ENCODE peak calls at places on chromosomes 4 and X, in eight cellular contexts. One of them, this sample, is unnamed.

GRCh38 chrX:17700976-17701375 is 36.3 kb upstream of the SCML1 start:
- DNase-seq in GM12878: no peak
- DNase-seq in mucosa of descending colon: no peak
- DNase-seq in cardiac muscle cell: no peak
- DNase-seq in A549: no peak
- DNase-seq in upper lobe of right lung: no peak
- DNase-seq in astrocyte of the spinal cord: no peak
- DNase-seq in OCI-LY7: no peak
- DNase-seq in this sample: no peak

GRCh38 chr4:174134361-174134760 is 149.1 kb downstream of the FBXO8 start:
- DNase-seq in GM12878: no peak
- DNase-seq in upper lobe of right lung: no peak
- DNase-seq in mucosa of descending colon: no peak
- DNase-seq in astrocyte of the spinal cord: no peak
- DNase-seq in OCI-LY7: no peak
- DNase-seq in A549: no peak
- DNase-seq in cardiac muscle cell: no peak
- DNase-seq in this sample: no peak

GRCh38 chr4:69214716-69215115 is at the start of gene UGT2B11:
- DNase-seq in cardiac muscle cell: no peak
- DNase-seq in upper lobe of right lung: no peak
- DNase-seq in A549: no peak
- DNase-seq in astrocyte of the spinal cord: no peak
- DNase-seq in OCI-LY7: no peak
- DNase-seq in GM12878: no peak
- DNase-seq in mucosa of descending colon: no peak
- DNase-seq in this sample: no peak

GRCh38 chr4:76585897-76586360 is 150.9 kb downstream of the SHROOM3 start:
- DNase-seq in OCI-LY7: no peak
- DNase-seq in upper lobe of right lung: peak
- DNase-seq in A549: peak
- DNase-seq in cardiac muscle cell: peak
- DNase-seq in astrocyte of the spinal cord: peak
- DNase-seq in mucosa of descending colon: peak
- DNase-seq in GM12878: no peak
- DNase-seq in this sample: peak

GRCh38 chr4:4477391-4477790 is 64.5 kb downstream of the STX18 start:
- DNase-seq in mucosa of descending colon: no peak
- DNase-seq in cardiac muscle cell: no peak
- DNase-seq in GM12878: no peak
- DNase-seq in OCI-LY7: no peak
- DNase-seq in astrocyte of the spinal cord: no peak
- DNase-seq in A549: no peak
- DNase-seq in upper lobe of right lung: no peak
- DNase-seq in this sample: no peak

GRCh38 chrX:54178100-54178940 is 4.7 kb downstream of the FAM120C start:
- DNase-seq in astrocyte of the spinal cord: peak
- DNase-seq in cardiac muscle cell: no peak
- DNase-seq in GM12878: no peak
- DNase-seq in mucosa of descending colon: no peak
- DNase-seq in upper lobe of right lung: no peak
- DNase-seq in OCI-LY7: no peak
- DNase-seq in A549: peak
- DNase-seq in this sample: no peak

GRCh38 chrX:14029039-14029424 is 660 bp downstream of the GEMIN8 start:
- DNase-seq in upper lobe of right lung: no peak
- DNase-seq in astrocyte of the spinal cord: no peak
- DNase-seq in GM12878: no peak
- DNase-seq in A549: no peak
- DNase-seq in cardiac muscle cell: peak
- DNase-seq in mucosa of descending colon: no peak
- DNase-seq in OCI-LY7: peak
- DNase-seq in this sample: no peak

GRCh38 chr4:186029731-186030421 is 39.1 kb upstream of the TLR3 start:
- DNase-seq in upper lobe of right lung: peak
- DNase-seq in cardiac muscle cell: no peak
- DNase-seq in OCI-LY7: no peak
- DNase-seq in mucosa of descending colon: peak
- DNase-seq in A549: no peak
- DNase-seq in GM12878: no peak
- DNase-seq in astrocyte of the spinal cord: peak
- DNase-seq in this sample: no peak

GRCh38 chr4:151000747-151001429 is 14.2 kb downstream of the LRBA start:
- DNase-seq in mucosa of descending colon: no peak
- DNase-seq in upper lobe of right lung: no peak
- DNase-seq in cardiac muscle cell: no peak
- DNase-seq in GM12878: no peak
- DNase-seq in A549: no peak
- DNase-seq in OCI-LY7: no peak
- DNase-seq in astrocyte of the spinal cord: no peak
- DNase-seq in this sample: no peak

GRCh38 chr4:66604192-66604591 is 933.9 kb upstream of the EPHA5 start:
- DNase-seq in cardiac muscle cell: no peak
- DNase-seq in upper lobe of right lung: no peak
- DNase-seq in OCI-LY7: no peak
- DNase-seq in A549: no peak
- DNase-seq in astrocyte of the spinal cord: no peak
- DNase-seq in mucosa of descending colon: no peak
- DNase-seq in GM12878: no peak
- DNase-seq in this sample: no peak

GRCh38 chr4:116688536-116688935 is 396.8 kb downstream of the TRAM1L1 start:
- DNase-seq in OCI-LY7: no peak
- DNase-seq in A549: no peak
- DNase-seq in upper lobe of right lung: no peak
- DNase-seq in cardiac muscle cell: no peak
- DNase-seq in astrocyte of the spinal cord: no peak
- DNase-seq in mucosa of descending colon: no peak
- DNase-seq in GM12878: no peak
- DNase-seq in this sample: no peak

GRCh38 chrX:44731160-44731559 is 112.7 kb upstream of the DUSP21 start:
- DNase-seq in OCI-LY7: no peak
- DNase-seq in astrocyte of the spinal cord: no peak
- DNase-seq in cardiac muscle cell: no peak
- DNase-seq in A549: no peak
- DNase-seq in upper lobe of right lung: no peak
- DNase-seq in mucosa of descending colon: no peak
- DNase-seq in GM12878: no peak
- DNase-seq in this sample: no peak

GRCh38 chr4:137125011-137125410 is 407.3 kb downstream of the PCDH18 start:
- DNase-seq in A549: no peak
- DNase-seq in upper lobe of right lung: no peak
- DNase-seq in OCI-LY7: no peak
- DNase-seq in cardiac muscle cell: no peak
- DNase-seq in mucosa of descending colon: peak
- DNase-seq in GM12878: no peak
- DNase-seq in astrocyte of the spinal cord: peak
- DNase-seq in this sample: no peak

GRCh38 chr4:100063355-100063754 is 113.3 kb upstream of the H2AZ1 start:
- DNase-seq in OCI-LY7: peak
- DNase-seq in GM12878: no peak
- DNase-seq in cardiac muscle cell: no peak
- DNase-seq in upper lobe of right lung: no peak
- DNase-seq in A549: no peak
- DNase-seq in astrocyte of the spinal cord: no peak
- DNase-seq in mucosa of descending colon: no peak
- DNase-seq in this sample: no peak

GRCh38 chr4:95516528-95517011 is 32.2 kb downstream of the UNC5C start:
- DNase-seq in upper lobe of right lung: no peak
- DNase-seq in GM12878: no peak
- DNase-seq in mucosa of descending colon: no peak
- DNase-seq in cardiac muscle cell: no peak
- DNase-seq in OCI-LY7: no peak
- DNase-seq in astrocyte of the spinal cord: no peak
- DNase-seq in A549: no peak
- DNase-seq in this sample: no peak

GRCh38 chr4:2802618-2803531 is 10.0 kb downstream of the SH3BP2 start:
- DNase-seq in OCI-LY7: no peak
- DNase-seq in mucosa of descending colon: peak
- DNase-seq in A549: no peak
- DNase-seq in astrocyte of the spinal cord: no peak
- DNase-seq in upper lobe of right lung: peak
- DNase-seq in cardiac muscle cell: no peak
- DNase-seq in GM12878: no peak
- DNase-seq in this sample: no peak

GRCh38 chrX:107447642-107448041 is 1.8 kb upstream of the FRMPD3 start:
- DNase-seq in astrocyte of the spinal cord: no peak
- DNase-seq in mucosa of descending colon: no peak
- DNase-seq in A549: no peak
- DNase-seq in cardiac muscle cell: no peak
- DNase-seq in OCI-LY7: no peak
- DNase-seq in upper lobe of right lung: no peak
- DNase-seq in GM12878: no peak
- DNase-seq in this sample: no peak

GRCh38 chrX:107451754-107452153 is 2.3 kb downstream of the FRMPD3 start:
- DNase-seq in A549: no peak
- DNase-seq in upper lobe of right lung: no peak
- DNase-seq in astrocyte of the spinal cord: no peak
- DNase-seq in GM12878: no peak
- DNase-seq in OCI-LY7: peak
- DNase-seq in mucosa of descending colon: no peak
- DNase-seq in cardiac muscle cell: peak
- DNase-seq in this sample: no peak

GRCh38 chrX:107449490-107450175 is at the start of gene FRMPD3:
- DNase-seq in upper lobe of right lung: no peak
- DNase-seq in A549: no peak
- DNase-seq in OCI-LY7: peak
- DNase-seq in astrocyte of the spinal cord: no peak
- DNase-seq in GM12878: no peak
- DNase-seq in cardiac muscle cell: peak
- DNase-seq in mucosa of descending colon: no peak
- DNase-seq in this sample: no peak

GRCh38 chrX:107448625-107449468 is 605 bp upstream of the FRMPD3 start:
- DNase-seq in cardiac muscle cell: peak
- DNase-seq in OCI-LY7: peak
- DNase-seq in A549: peak
- DNase-seq in mucosa of descending colon: peak
- DNase-seq in astrocyte of the spinal cord: no peak
- DNase-seq in GM12878: no peak
- DNase-seq in upper lobe of right lung: no peak
- DNase-seq in this sample: no peak

DNA sequence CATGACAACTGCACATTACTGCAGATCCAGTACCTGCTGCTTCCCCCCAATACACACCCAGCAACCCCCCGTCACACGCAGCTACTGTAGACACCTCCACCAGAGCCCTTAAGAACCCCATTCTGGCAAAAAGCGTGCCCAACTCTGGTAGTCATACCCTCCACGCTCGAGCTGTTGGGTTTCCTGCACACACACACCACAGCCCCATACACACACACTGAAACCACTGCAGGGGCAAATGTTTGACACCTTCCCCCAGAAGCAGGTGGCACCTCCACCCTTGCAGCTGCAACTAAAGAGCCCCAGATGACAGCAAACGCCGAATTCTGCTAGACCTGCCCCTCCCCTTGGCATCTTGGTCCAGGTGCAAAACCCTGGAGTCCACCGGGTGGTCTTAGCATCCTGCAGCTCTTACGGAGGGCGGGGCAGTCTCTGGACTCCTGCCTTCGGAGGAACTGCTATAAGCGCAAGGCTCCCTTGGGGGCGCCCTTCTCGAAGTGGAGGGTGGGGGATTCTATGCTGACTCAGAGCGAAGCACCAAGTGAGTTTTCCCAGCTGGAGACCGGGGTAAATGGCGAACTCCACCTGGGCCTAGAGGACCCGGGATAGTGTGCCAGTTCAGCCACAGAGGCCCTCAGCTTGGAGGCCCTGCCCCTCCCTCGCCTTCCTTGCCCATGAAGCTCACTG is 1.5 kb downstream of the FRMPD3 start:
- DNase-seq in upper lobe of right lung: no peak
- DNase-seq in OCI-LY7: peak
- DNase-seq in GM12878: no peak
- DNase-seq in A549: peak
- DNase-seq in cardiac muscle cell: peak
- DNase-seq in astrocyte of the spinal cord: no peak
- DNase-seq in mucosa of descending colon: peak
- DNase-seq in this sample: no peak
- H3K4me3 ChIP-seq in upper lobe of right lung: no peak
- H3K4me3 ChIP-seq in OCI-LY7: peak
- H3K4me3 ChIP-seq in GM12878: no peak
- H3K4me3 ChIP-seq in A549: no peak
- H3K4me3 ChIP-seq in cardiac muscle cell: no peak
- H3K4me3 ChIP-seq in astrocyte of the spinal cord: no peak
- H3K4me3 ChIP-seq in mucosa of descending colon: no peak
- H3K4me3 ChIP-seq in this sample: no peak

DNA sequence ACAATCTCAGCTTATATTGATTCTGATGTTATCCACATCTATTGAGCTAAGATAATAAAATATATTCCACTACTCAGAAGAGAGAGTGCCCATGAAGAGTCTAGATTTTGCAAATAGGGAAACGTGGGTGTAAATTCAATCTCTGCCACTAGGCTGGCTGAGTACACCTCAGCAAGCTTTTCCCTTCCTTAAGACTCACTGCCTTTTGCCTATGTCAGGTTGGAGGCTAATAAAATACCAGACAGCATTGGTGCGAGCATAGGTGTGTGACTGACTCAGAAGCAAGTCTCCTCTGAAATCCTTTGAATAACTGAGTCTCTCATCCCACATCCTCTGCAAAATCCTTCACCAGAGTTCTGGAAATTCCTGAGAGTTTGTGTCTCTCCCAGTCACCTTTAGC is 405.4 kb upstream of the CPEB2 start:
- DNase-seq in astrocyte of the spinal cord: no peak
- DNase-seq in A549: no peak
- DNase-seq in upper lobe of right lung: no peak
- DNase-seq in OCI-LY7: no peak
- DNase-seq in GM12878: no peak
- DNase-seq in mucosa of descending colon: no peak
- DNase-seq in cardiac muscle cell: no peak
- DNase-seq in this sample: no peak
- TF ChIP-seq CTCF in astrocyte of the spinal cord: peak
- TF ChIP-seq CTCF in A549: no peak
- TF ChIP-seq CTCF in upper lobe of right lung: no peak
- TF ChIP-seq CTCF in OCI-LY7: no peak
- TF ChIP-seq CTCF in GM12878: no peak
- TF ChIP-seq CTCF in mucosa of descending colon: no peak
- TF ChIP-seq CTCF in cardiac muscle cell: no peak
- TF ChIP-seq CTCF in this sample: no peak

DNA sequence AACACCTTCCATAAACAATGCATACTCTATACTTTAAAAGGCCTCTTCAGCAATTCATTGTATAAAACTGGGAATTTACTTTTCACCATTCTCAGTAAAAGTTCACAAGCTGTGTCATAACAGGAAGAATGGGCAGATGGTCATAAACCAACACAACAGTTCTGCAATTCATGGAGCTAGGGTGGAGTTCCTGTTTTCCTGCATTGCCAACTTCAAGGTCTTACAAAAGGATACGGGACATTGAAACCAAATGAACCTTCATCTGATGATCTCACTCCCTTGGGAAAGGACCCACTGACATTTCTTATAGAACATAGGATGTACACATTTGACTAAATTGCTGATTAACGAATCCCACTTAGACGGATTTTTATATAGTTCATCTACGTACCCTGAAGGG is 4.1 kb downstream of the KDR start:
- DNase-seq in mucosa of descending colon: no peak
- DNase-seq in upper lobe of right lung: no peak
- DNase-seq in cardiac muscle cell: no peak
- DNase-seq in OCI-LY7: no peak
- DNase-seq in astrocyte of the spinal cord: no peak
- DNase-seq in GM12878: no peak
- DNase-seq in A549: no peak
- DNase-seq in this sample: no peak
- H3K4me3 ChIP-seq in mucosa of descending colon: no peak
- H3K4me3 ChIP-seq in upper lobe of right lung: peak
- H3K4me3 ChIP-seq in cardiac muscle cell: no peak
- H3K4me3 ChIP-seq in OCI-LY7: no peak
- H3K4me3 ChIP-seq in astrocyte of the spinal cord: no peak
- H3K4me3 ChIP-seq in GM12878: no peak
- H3K4me3 ChIP-seq in A549: no peak
- H3K4me3 ChIP-seq in this sample: no peak

GRCh38 chrX:39438603-39439602 is 637.6 kb downstream of the MID1IP1 start:
- DNase-seq in upper lobe of right lung: no peak
- DNase-seq in astrocyte of the spinal cord: no peak
- DNase-seq in mucosa of descending colon: no peak
- DNase-seq in cardiac muscle cell: no peak
- DNase-seq in GM12878: no peak
- DNase-seq in OCI-LY7: no peak
- DNase-seq in A549: no peak
- DNase-seq in this sample: no peak
- TF ChIP-seq CTCF in upper lobe of right lung: peak
- TF ChIP-seq CTCF in astrocyte of the spinal cord: no peak
- TF ChIP-seq CTCF in mucosa of descending colon: no peak
- TF ChIP-seq CTCF in cardiac muscle cell: no peak
- TF ChIP-seq CTCF in GM12878: no peak
- TF ChIP-seq CTCF in OCI-LY7: peak
- TF ChIP-seq CTCF in A549: no peak
- TF ChIP-seq CTCF in this sample: no peak

This sample was measured in Caco-2.